ENCODE peak calls at places on chromosomes 13 and 19, in nine cellular contexts. M, S, C, L, N, E, X, K and H are unnamed samples.

GRCh38 chr19:23437901-23438300 is 42.6 kb upstream of the ZNF91 start:
- DNase-seq in E (no peak), L (no peak), S (no peak), X (no peak), K (no peak), N (no peak), C (no peak), M (no peak), H (no peak)

GRCh38 chr13:37869756-37870488 is at the start of gene TRPC4:
- DNase-seq in S (peak), K (peak), N (no peak), L (peak), M (peak), C (peak), E (no peak), X (no peak), H (no peak)

GRCh38 chr13:80235559-80236296 is 105.2 kb downstream of the SPRY2 start:
- DNase-seq in S (no peak), C (peak), L (no peak), N (no peak), X (no peak), E (no peak), K (no peak), M (no peak), H (no peak)

GRCh38 chr19:5775668-5776309 is 8.8 kb downstream of the PRR22 start:
- DNase-seq in L (peak), S (no peak), X (no peak), K (no peak), C (peak), E (no peak), N (no peak), M (no peak), H (no peak)

GRCh38 chr13:43830481-43830873 is 43.7 kb upstream of the ENOX1 start:
- DNase-seq in X (no peak), L (peak), E (peak), K (no peak), C (peak), S (no peak), M (no peak), N (peak), H (no peak)

GRCh38 chr19:47331490-47331889 is 485 bp upstream of the C5AR2 start:
- DNase-seq in M (no peak), S (no peak), E (no peak), L (no peak), N (no peak), X (no peak), K (no peak), C (no peak), H (no peak)

GRCh38 chr13:69423844-69424243 is 683.8 kb upstream of the ATXN8OS start:
- DNase-seq in E (no peak), C (no peak), X (no peak), N (no peak), M (no peak), K (peak), L (no peak), S (no peak), H (no peak)

GRCh38 chr13:20475927-20476691 is 49.5 kb downstream of the CRYL1 start:
- DNase-seq in L (no peak), E (peak), M (no peak), N (no peak), S (peak), C (no peak), K (peak), X (peak), H (peak)

GRCh38 chr19:56201973-56202372 is at the start of gene ZSCAN5C:
- DNase-seq in L (no peak), E (no peak), S (no peak), C (no peak), K (no peak), X (no peak), M (no peak), N (no peak), H (no peak)

GRCh38 chr13:50236898-50237318 is 221.7 kb downstream of the KCNRG start:
- DNase-seq in L (no peak), N (no peak), E (no peak), K (no peak), S (no peak), M (no peak), X (no peak), C (peak), H (no peak)

GRCh38 chr13:25775275-25775674 is 276.5 kb downstream of the SHISA2 start:
- DNase-seq in E (no peak), C (no peak), N (no peak), M (no peak), K (no peak), S (no peak), L (no peak), X (no peak), H (no peak)

GRCh38 chr19:57008432-57008831 is 111.4 kb upstream of the USP29 start:
- DNase-seq in E (no peak), X (no peak), K (no peak), C (no peak), S (no peak), M (no peak), N (no peak), L (no peak), H (no peak)

GRCh38 chr19:1131718-1132552 is 28.1 kb downstream of the GPX4 start:
- DNase-seq in N (peak), C (peak), K (peak), L (peak), S (peak), E (peak), M (peak), X (peak), H (peak)

GRCh38 chr19:7833225-7834156 is 3.5 kb downstream of the EVI5L start:
- DNase-seq in K (no peak), L (no peak), S (no peak), C (peak), E (no peak), X (no peak), M (peak), N (no peak), H (no peak)

GRCh38 chr19:11587973-11588631 is 9.2 kb upstream of the ZNF627 start:
- DNase-seq in C (no peak), K (no peak), X (no peak), E (no peak), L (no peak), N (no peak), M (no peak), S (no peak), H (no peak)

GRCh38 chr13:110129539-110130186 is 177.3 kb downstream of the COL4A1 start:
- DNase-seq in S (no peak), L (no peak), X (no peak), E (no peak), C (no peak), N (no peak), K (no peak), M (no peak), H (no peak)

GRCh38 chr13:33276581-33276980 is 9.0 kb downstream of the STARD13 start:
- DNase-seq in M (no peak), S (no peak), E (no peak), C (peak), N (no peak), K (no peak), L (no peak), X (no peak), H (no peak)

GRCh38 chr13:80716610-80717081 is 375.7 kb upstream of the SPRY2 start:
- DNase-seq in S (no peak), X (peak), L (no peak), C (peak), M (no peak), K (no peak), E (peak), N (no peak), H (no peak)